ENCODE peak calls at places on chromosomes 4 and X, in six cellular contexts. One of them, this sample, is unnamed.

GRCh38 chr4:108512615-108513505 is 107.5 kb upstream of the RPL34 start:
- ATAC-seq in Right ventricle myocardium superior: peak; percentile 52
- ATAC-seq in right cardiac atrium: peak; percentile 68
- ATAC-seq in left lung: peak; percentile 70
- ATAC-seq in A549: no peak
- ATAC-seq in heart right ventricle: peak; percentile 49
- ATAC-seq in this sample: peak; percentile 64

GRCh38 chrX:45668686-45669443 is 468.2 kb upstream of the DIPK2B start:
- ATAC-seq in Right ventricle myocardium superior: no peak
- ATAC-seq in right cardiac atrium: no peak
- ATAC-seq in left lung: no peak
- ATAC-seq in A549: no peak
- ATAC-seq in heart right ventricle: no peak
- ATAC-seq in this sample: peak; percentile 84

GRCh38 chrX:124226129-124226528 is 106.3 kb upstream of the TEX13D start:
- ATAC-seq in Right ventricle myocardium superior: no peak
- ATAC-seq in right cardiac atrium: no peak
- ATAC-seq in left lung: no peak
- ATAC-seq in A549: no peak
- ATAC-seq in heart right ventricle: peak; percentile 29
- ATAC-seq in this sample: no peak

GRCh38 chr4:654871-655734 is 19.0 kb downstream of the ATP5ME start:
- ATAC-seq in Right ventricle myocardium superior: no peak
- ATAC-seq in right cardiac atrium: no peak
- ATAC-seq in left lung: no peak
- ATAC-seq in A549: no peak
- ATAC-seq in heart right ventricle: no peak
- ATAC-seq in this sample: no peak

GRCh38 chrX:143462696-143463095 is 54.6 kb downstream of the SPANXN3 start:
- ATAC-seq in Right ventricle myocardium superior: no peak
- ATAC-seq in right cardiac atrium: no peak
- ATAC-seq in left lung: no peak
- ATAC-seq in A549: no peak
- ATAC-seq in heart right ventricle: no peak
- ATAC-seq in this sample: no peak

GRCh38 chr4:100114909-100115308 is 75.4 kb downstream of the DDIT4L start:
- ATAC-seq in Right ventricle myocardium superior: no peak
- ATAC-seq in right cardiac atrium: no peak
- ATAC-seq in left lung: no peak
- ATAC-seq in A549: no peak
- ATAC-seq in heart right ventricle: no peak
- ATAC-seq in this sample: no peak

GRCh38 chr4:73705056-73705432 is 35.3 kb upstream of the CXCL8 start:
- ATAC-seq in Right ventricle myocardium superior: peak; percentile 31
- ATAC-seq in right cardiac atrium: peak; percentile 5
- ATAC-seq in left lung: peak; percentile 24
- ATAC-seq in A549: peak; percentile 12
- ATAC-seq in heart right ventricle: peak; percentile 8
- ATAC-seq in this sample: peak; percentile 12

GRCh38 chr4:2497324-2497723 is 28.4 kb downstream of the RNF4 start:
- ATAC-seq in Right ventricle myocardium superior: no peak
- ATAC-seq in right cardiac atrium: no peak
- ATAC-seq in left lung: no peak
- ATAC-seq in A549: no peak
- ATAC-seq in heart right ventricle: no peak
- ATAC-seq in this sample: no peak

GRCh38 chr4:56342746-56343145 is 44.5 kb downstream of the AASDH start:
- ATAC-seq in Right ventricle myocardium superior: no peak
- ATAC-seq in right cardiac atrium: no peak
- ATAC-seq in left lung: no peak
- ATAC-seq in A549: no peak
- ATAC-seq in heart right ventricle: no peak
- ATAC-seq in this sample: no peak

GRCh38 chr4:112152496-112152895 is 7.2 kb downstream of the FAM241A start:
- ATAC-seq in Right ventricle myocardium superior: no peak
- ATAC-seq in right cardiac atrium: no peak
- ATAC-seq in left lung: no peak
- ATAC-seq in A549: no peak
- ATAC-seq in heart right ventricle: no peak
- ATAC-seq in this sample: no peak

GRCh38 chr4:98527528-98527927 is 130.9 kb downstream of the TSPAN5 start:
- ATAC-seq in Right ventricle myocardium superior: peak; percentile 83
- ATAC-seq in right cardiac atrium: no peak
- ATAC-seq in left lung: no peak
- ATAC-seq in A549: no peak
- ATAC-seq in heart right ventricle: no peak
- ATAC-seq in this sample: no peak

GRCh38 chrX:107537815-107538214 is 88.4 kb downstream of the FRMPD3 start:
- ATAC-seq in Right ventricle myocardium superior: peak; percentile 56
- ATAC-seq in right cardiac atrium: no peak
- ATAC-seq in left lung: peak; percentile 80
- ATAC-seq in A549: peak; percentile 68
- ATAC-seq in heart right ventricle: no peak
- ATAC-seq in this sample: peak; percentile 80

GRCh38 chr4:15976456-15977096 is 13.6 kb upstream of the FGFBP2 start:
- ATAC-seq in Right ventricle myocardium superior: peak; percentile 89
- ATAC-seq in right cardiac atrium: peak; percentile 91
- ATAC-seq in left lung: no peak
- ATAC-seq in A549: no peak
- ATAC-seq in heart right ventricle: peak; percentile 58
- ATAC-seq in this sample: peak; percentile 53

GRCh38 chr4:131644619-131645018 is 1504.5 kb upstream of the PCDH10 start:
- ATAC-seq in Right ventricle myocardium superior: no peak
- ATAC-seq in right cardiac atrium: no peak
- ATAC-seq in left lung: no peak
- ATAC-seq in A549: no peak
- ATAC-seq in heart right ventricle: no peak
- ATAC-seq in this sample: peak; percentile 100

GRCh38 chr4:108393870-108394269 is 225.1 kb upstream of the LEF1 start:
- ATAC-seq in Right ventricle myocardium superior: no peak
- ATAC-seq in right cardiac atrium: no peak
- ATAC-seq in left lung: no peak
- ATAC-seq in A549: no peak
- ATAC-seq in heart right ventricle: no peak
- ATAC-seq in this sample: no peak

GRCh38 chrX:47644557-47645091 is 5.7 kb downstream of the ELK1 start:
- ATAC-seq in Right ventricle myocardium superior: peak; percentile 90
- ATAC-seq in right cardiac atrium: peak; percentile 56
- ATAC-seq in left lung: peak; percentile 40
- ATAC-seq in A549: peak; percentile 94
- ATAC-seq in heart right ventricle: peak; percentile 42
- ATAC-seq in this sample: peak; percentile 91

GRCh38 chrX:51857159-51857733 is 36.2 kb upstream of the MAGED1 start:
- ATAC-seq in Right ventricle myocardium superior: no peak
- ATAC-seq in right cardiac atrium: no peak
- ATAC-seq in left lung: no peak
- ATAC-seq in A549: no peak
- ATAC-seq in heart right ventricle: no peak
- ATAC-seq in this sample: no peak

GRCh38 chr4:89836897-89837384 is at the start of gene SNCA:
- ATAC-seq in Right ventricle myocardium superior: peak; percentile 94
- ATAC-seq in right cardiac atrium: peak; percentile 91
- ATAC-seq in left lung: peak; percentile 92
- ATAC-seq in A549: peak; percentile 79
- ATAC-seq in heart right ventricle: peak; percentile 88
- ATAC-seq in this sample: peak; percentile 93

GRCh38 chrX:135273162-135273561 is 21.3 kb downstream of the ETDA start:
- ATAC-seq in Right ventricle myocardium superior: no peak
- ATAC-seq in right cardiac atrium: no peak
- ATAC-seq in left lung: no peak
- ATAC-seq in A549: no peak
- ATAC-seq in heart right ventricle: no peak
- ATAC-seq in this sample: no peak